ENCODE peak calls at places on chromosomes 6 and 20, in seven cellular contexts. Q is CD4-positive, CD25-positive, alpha-beta regulatory T cell; Y is astrocyte; B is left ventricle myocardium inferior; J is IMR-90; P is transverse colon; E is PC-3. W is an unnamed sample. For H3K9me3, the result is how much of the 10 kb centered on the place peaks cover.

GRCh38 chr6:52022675-52023074 is 64.7 kb downstream of the PKHD1 start:
- DNase-seq in Q (no peak), Y (no peak), B (no peak), J (no peak), P (no peak), E (no peak), W (no peak)

GRCh38 chr6:3471711-3472110 is 14.9 kb upstream of the SLC22A23 start:
- DNase-seq in Q (no peak), Y (peak), B (no peak), J (peak), P (no peak), E (no peak), W (no peak)

GRCh38 chr6:83252717-83253116 is 59.6 kb downstream of the RWDD2A start:
- DNase-seq in Q (no peak), Y (peak), B (no peak), J (peak), P (no peak), E (peak), W (no peak)

GRCh38 chr6:17101422-17102257 is at the start of gene STMND1:
- DNase-seq in Q (no peak), Y (peak), B (peak), J (peak), P (peak), E (peak), W (no peak)

GRCh38 chr20:20217626-20218025 is 150.3 kb upstream of the INSM1 start:
- DNase-seq in Q (no peak), Y (no peak), B (no peak), J (no peak), P (no peak), E (no peak), W (no peak)

GRCh38 chr20:38221041-38221589 is 39.4 kb downstream of the KIAA1755 start:
- DNase-seq in Q (peak), Y (peak), B (peak), J (peak), P (peak), E (peak), W (peak)

GRCh38 chr20:46894579-46894958 is at the start of gene EYA2:
- DNase-seq in Q (no peak), Y (no peak), B (peak), J (peak), P (peak), E (no peak), W (no peak)

GRCh38 chr6:7050911-7051779 is 56.6 kb upstream of the RREB1 start:
- DNase-seq in Q (peak), Y (peak), B (peak), J (peak), P (peak), E (peak), W (no peak)

GRCh38 chr20:24699321-24700165 is 230.1 kb downstream of the SYNDIG1 start:
- DNase-seq in Q (no peak), Y (no peak), B (no peak), J (no peak), P (no peak), E (no peak), W (no peak)

GRCh38 chr6:14166821-14167220 is 49.2 kb downstream of the CD83 start:
- DNase-seq in Q (no peak), Y (no peak), B (no peak), J (no peak), P (no peak), E (no peak), W (no peak)

GRCh38 chr6:140627002-140627401 is 1252.6 kb upstream of the CITED2 start:
- DNase-seq in Q (no peak), Y (no peak), B (no peak), J (no peak), P (no peak), E (no peak), W (no peak)

GRCh38 chr6:155254139-155254538 is 9.7 kb upstream of the CLDN20 start:
- DNase-seq in Q (no peak), Y (no peak), B (no peak), J (no peak), P (no peak), E (no peak), W (no peak)

GRCh38 chr6:158760618-158761250 is 58.4 kb downstream of the EZR start:
- DNase-seq in Q (no peak), Y (no peak), B (no peak), J (no peak), P (no peak), E (no peak), W (no peak)

GRCh38 chr20:7497985-7498384 is 442.3 kb downstream of the HAO1 start:
- DNase-seq in Q (no peak), Y (peak), B (no peak), J (no peak), P (no peak), E (peak), W (no peak)

GRCh38 chr6:82076855-82077254 is 170.7 kb downstream of the IBTK start:
- DNase-seq in Q (no peak), Y (no peak), B (no peak), J (no peak), P (no peak), E (peak), W (no peak)

GRCh38 chr6:4280721-4281120 is 145.3 kb upstream of the ECI2 start:
- DNase-seq in Q (no peak), Y (peak), B (no peak), J (peak), P (no peak), E (peak), W (no peak)

GRCh38 chr6:139632798-139633197 is 258.4 kb upstream of the CITED2 start:
- DNase-seq in Q (no peak), Y (no peak), B (no peak), J (no peak), P (no peak), E (no peak), W (no peak)

GRCh38 chr6:100267002-100267401 is 197.7 kb downstream of the SIM1 start:
- DNase-seq in Q (no peak), Y (peak), B (no peak), J (no peak), P (no peak), E (no peak), W (no peak)

GRCh38 chr6:1949533-1949932 is 295.9 kb downstream of the GMDS start:
- DNase-seq in Q (no peak), Y (peak), B (no peak), J (peak), P (no peak), E (peak), W (no peak)

GRCh38 chr6:19465760-19466159 is 371.4 kb upstream of the ID4 start:
- DNase-seq in Q (no peak), Y (peak), B (no peak), J (peak), P (no peak), E (peak), W (no peak)

GRCh38 chr6:84411060-84411629 is 183.7 kb upstream of the CEP162 start:
- DNase-seq in Q (no peak), Y (peak), B (no peak), J (peak), P (no peak), E (peak), W (no peak)

GRCh38 chr6:109303647-109304283 is 78.5 kb downstream of the CD164 start:
- DNase-seq in Q (no peak), Y (no peak), B (no peak), J (no peak), P (no peak), E (no peak), W (no peak)

GRCh38 chr6:99780556-99780885 is 173.9 kb downstream of the PRDM13 start:
- DNase-seq in Q (no peak), Y (no peak), B (no peak), J (no peak), P (no peak), E (no peak), W (no peak)

GRCh38 chr6:142945071-142945445 is at the start of gene HIVEP2:
- DNase-seq in Q (peak), Y (peak), B (peak), J (peak), P (peak), E (peak), W (no peak)

GRCh38 chr6:150857062-150857905 is 8.2 kb upstream of the MTHFD1L start:
- DNase-seq in Q (no peak), Y (peak), B (no peak), J (peak), P (no peak), E (peak), W (no peak)

GRCh38 chr20:53337419-53338101 is 256.1 kb downstream of the ZNF217 start:
- DNase-seq in Q (no peak), Y (no peak), B (no peak), J (no peak), P (no peak), E (no peak), W (no peak)

GRCh38 chr6:126682440-126682839 is 342.5 kb downstream of the CENPW start:
- DNase-seq in Q (no peak), Y (no peak), B (no peak), J (no peak), P (no peak), E (no peak), W (no peak)

GRCh38 chr20:33490023-33490933 is at the start of gene CBFA2T2:
- DNase-seq in Q (no peak), Y (peak), B (peak), J (peak), P (peak), E (peak), W (no peak)

GRCh38 chr6:156438519-156438918 is 338.7 kb upstream of the ARID1B start:
- DNase-seq in Q (no peak), Y (peak), B (no peak), J (no peak), P (no peak), E (no peak), W (no peak)

GRCh38 chr20:9467995-9468394 is 46.4 kb upstream of the LAMP5 start:
- DNase-seq in Q (no peak), Y (no peak), B (no peak), J (no peak), P (no peak), E (peak), W (peak)

GRCh38 chr6:113774122-113774835 is 82.9 kb upstream of the MARCKS start:
- DNase-seq in Q (no peak), Y (peak), B (no peak), J (peak), P (no peak), E (no peak), W (no peak)

GRCh38 chr6:110395221-110395620 is 20.2 kb downstream of the DDO start:
- DNase-seq in Q (no peak), Y (no peak), B (no peak), J (no peak), P (no peak), E (no peak), W (no peak)

GRCh38 chr20:14093652-14094051 is 98.3 kb downstream of the MACROD2 start:
- DNase-seq in Q (no peak), Y (no peak), B (no peak), J (no peak), P (no peak), E (peak), W (no peak)

GRCh38 chr6:116451916-116452315 is 9.3 kb upstream of the CALHM6 start:
- DNase-seq in Q (no peak), Y (no peak), B (no peak), J (no peak), P (no peak), E (no peak), W (no peak)

GRCh38 chr6:81697564-81697963 is 54.9 kb downstream of the TENT5A start:
- DNase-seq in Q (no peak), Y (peak), B (no peak), J (peak), P (no peak), E (peak), W (no peak)

GRCh38 chr20:59805786-59806577 is 127.5 kb downstream of the SYCP2 start:
- DNase-seq in Q (no peak), Y (no peak), B (no peak), J (no peak), P (no peak), E (no peak), W (no peak)

GRCh38 chr6:133512410-133513016 is 271.4 kb downstream of the EYA4 start:
- DNase-seq in Q (no peak), Y (peak), B (no peak), J (peak), P (peak), E (peak), W (peak)

GRCh38 chr6:125773387-125774341 is 17.1 kb upstream of the NCOA7 start:
- DNase-seq in Q (no peak), Y (no peak), B (no peak), J (no peak), P (no peak), E (no peak), W (no peak)

GRCh38 chr6:127207591-127208120 is 59.0 kb upstream of the RNF146 start:
- DNase-seq in Q (no peak), Y (peak), B (no peak), J (peak), P (no peak), E (peak), W (no peak)

GRCh38 chr6:152136449-152136825 is 329.0 kb downstream of the ESR1 start:
- DNase-seq in Q (no peak), Y (peak), B (no peak), J (no peak), P (no peak), E (peak), W (no peak)

GRCh38 chr6:105993769-105994521 is 92.2 kb upstream of the PRDM1 start:
- DNase-seq in Q (peak), Y (no peak), B (peak), J (peak), P (peak), E (no peak), W (no peak)
- H3K27ac ChIP-seq in Q (peak), Y (peak), B (peak), J (peak), P (peak), E (no peak), W (no peak)

GRCh38 chr20:15674253-15675145 is 898.7 kb downstream of the KIF16B start:
- DNase-seq in Q (no peak), Y (no peak), B (no peak), J (no peak), P (no peak), E (no peak), W (no peak)
- H3K9me3 ChIP-seq in Q (under half), Y (under half), B (under half), J (under half), P (under half), E (under half), W (under half)

GRCh38 chr6:89073014-89073620 is 7.4 kb upstream of the PNRC1 start:
- DNase-seq in Q (no peak), Y (no peak), B (no peak), J (no peak), P (no peak), E (no peak), W (no peak)
- H3K4me3 ChIP-seq in Q (no peak), Y (no peak), B (no peak), J (no peak), P (no peak), E (no peak), W (no peak)

DNA sequence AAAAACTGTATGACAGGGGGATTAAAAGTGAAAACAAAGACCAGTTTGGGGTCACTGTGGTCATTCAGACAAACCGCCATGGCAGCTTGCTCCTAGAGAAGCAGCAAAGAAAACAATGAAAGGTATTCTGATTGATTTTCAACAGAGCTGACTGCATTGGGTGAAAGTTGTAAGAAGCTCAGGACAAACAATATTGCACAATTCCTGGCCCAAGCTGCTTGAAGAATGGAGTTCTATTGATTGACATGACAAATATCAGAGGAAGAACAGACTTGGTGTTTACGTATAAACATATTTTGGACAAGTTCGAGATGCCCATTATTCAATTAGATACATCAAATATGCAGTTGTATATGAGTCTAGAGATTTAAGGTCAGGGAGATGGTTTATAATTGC is 62.0 kb downstream of the TRIM38 start:
- DNase-seq in Q (no peak), Y (no peak), B (no peak), J (no peak), P (no peak), E (no peak), W (no peak)
- H3K27ac ChIP-seq in Q (no peak), Y (no peak), B (peak), J (no peak), P (peak), E (peak), W (no peak)

GRCh38 chr6:170135461-170135820 is 155.4 kb downstream of the DLL1 start:
- DNase-seq in Q (no peak), Y (no peak), B (no peak), J (no peak), P (no peak), E (no peak), W (no peak)

GRCh38 chr6:170135821-170136471 is 154.9 kb downstream of the DLL1 start:
- DNase-seq in Q (no peak), Y (no peak), B (no peak), J (no peak), P (no peak), E (no peak), W (no peak)

GRCh38 chr6:170136541-170137175 is 154.2 kb downstream of the DLL1 start:
- DNase-seq in Q (no peak), Y (no peak), B (no peak), J (no peak), P (no peak), E (no peak), W (no peak)

GRCh38 chr6:170137911-170138910 is 152.7 kb downstream of the DLL1 start:
- DNase-seq in Q (no peak), Y (no peak), B (no peak), J (no peak), P (no peak), E (no peak), W (no peak)

DNA sequence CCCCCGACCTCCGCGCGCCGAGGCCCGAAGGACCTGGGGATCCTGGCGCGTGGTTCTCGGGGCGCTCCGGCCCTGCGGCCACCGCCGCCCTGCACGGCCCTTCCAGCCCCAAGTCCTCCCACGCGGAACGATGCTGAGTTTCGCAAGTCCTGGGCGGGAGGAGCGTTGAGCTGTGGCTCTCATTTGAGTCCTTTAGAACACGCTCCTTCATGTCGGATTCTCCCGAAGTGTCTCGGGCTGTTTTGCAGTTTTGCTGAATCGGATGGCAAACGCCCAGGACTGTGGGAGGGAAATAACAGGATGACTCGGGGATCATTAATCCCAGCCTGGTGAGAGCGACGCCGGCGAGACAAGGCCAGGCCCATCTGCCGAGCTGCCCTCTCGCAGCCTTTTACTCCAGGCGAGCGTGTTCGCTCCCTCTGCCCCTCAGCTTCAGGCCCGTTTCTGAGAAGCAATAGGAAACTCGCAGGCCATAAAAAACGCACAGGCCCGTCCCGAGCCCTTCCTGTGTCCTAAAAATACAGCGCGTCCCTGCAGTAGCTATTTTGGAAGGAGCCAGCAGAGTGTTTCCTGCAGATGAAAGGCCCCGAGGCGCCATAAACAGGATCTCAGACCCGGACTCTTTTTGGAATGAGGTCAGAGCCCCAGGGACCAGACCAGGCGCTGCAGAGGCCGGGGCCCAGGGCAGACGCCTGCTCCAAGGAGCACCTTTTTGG is 153.5 kb downstream of the DLL1 start:
- DNase-seq in Q (no peak), Y (no peak), B (peak), J (no peak), P (peak), E (no peak), W (no peak)
- H3K9me3 ChIP-seq in Q (under half), Y (under half), B (under half), J (under half), P (under half), E (under half), W (under half)

GRCh38 chr20:51159303-51159702 is 136.4 kb upstream of the KCNG1 start:
- DNase-seq in Q (no peak), Y (no peak), B (no peak), J (no peak), P (no peak), E (no peak), W (no peak)

GRCh38 chr20:51160821-51161220 is 137.9 kb upstream of the KCNG1 start:
- DNase-seq in Q (no peak), Y (no peak), B (no peak), J (no peak), P (no peak), E (no peak), W (no peak)

GRCh38 chr20:51160011-51160410 is 137.1 kb upstream of the KCNG1 start:
- DNase-seq in Q (no peak), Y (no peak), B (no peak), J (no peak), P (no peak), E (no peak), W (no peak)

GRCh38 chr20:51163996-51164600 is 141.2 kb upstream of the KCNG1 start:
- DNase-seq in Q (no peak), Y (no peak), B (no peak), J (no peak), P (no peak), E (no peak), W (no peak)

GRCh38 chr20:51162015-51162414 is 139.1 kb upstream of the KCNG1 start:
- DNase-seq in Q (no peak), Y (no peak), B (no peak), J (no peak), P (no peak), E (no peak), W (no peak)
- H3K4me3 ChIP-seq in Q (no peak), Y (no peak), B (no peak), J (no peak), P (no peak), E (no peak), W (no peak)

GRCh38 chr20:44572551-44573500 is 9.6 kb upstream of the PKIG start:
- DNase-seq in Q (no peak), Y (peak), B (peak), J (peak), P (peak), E (peak), W (no peak)

GRCh38 chr20:44576297-44576696 is 6.1 kb upstream of the PKIG start:
- DNase-seq in Q (no peak), Y (no peak), B (no peak), J (peak), P (no peak), E (peak), W (no peak)

GRCh38 chr20:44571367-44571766 is 11.0 kb upstream of the PKIG start:
- DNase-seq in Q (no peak), Y (peak), B (no peak), J (no peak), P (no peak), E (no peak), W (no peak)

GRCh38 chr20:44574372-44574771 is 8.0 kb upstream of the PKIG start:
- DNase-seq in Q (no peak), Y (no peak), B (no peak), J (no peak), P (no peak), E (no peak), W (no peak)

GRCh38 chr20:44573501-44573869 is 8.9 kb upstream of the PKIG start:
- DNase-seq in Q (no peak), Y (no peak), B (no peak), J (no peak), P (no peak), E (no peak), W (no peak)
- H3K27ac ChIP-seq in Q (no peak), Y (peak), B (peak), J (peak), P (peak), E (peak), W (no peak)

GRCh38 chr20:23061262-23061661 is 11.8 kb upstream of the THBD start:
- DNase-seq in Q (no peak), Y (no peak), B (no peak), J (no peak), P (no peak), E (no peak), W (no peak)

GRCh38 chr20:23065438-23066201 is 16.1 kb upstream of the THBD start:
- DNase-seq in Q (no peak), Y (no peak), B (no peak), J (no peak), P (no peak), E (no peak), W (no peak)

GRCh38 chr20:23061713-23062561 is 12.5 kb upstream of the THBD start:
- DNase-seq in Q (no peak), Y (peak), B (peak), J (peak), P (peak), E (peak), W (no peak)

GRCh38 chr20:23062632-23063031 is 13.2 kb upstream of the THBD start:
- DNase-seq in Q (no peak), Y (no peak), B (no peak), J (no peak), P (no peak), E (no peak), W (no peak)

GRCh38 chr20:23063573-23063972 is 14.1 kb upstream of the THBD start:
- DNase-seq in Q (no peak), Y (no peak), B (no peak), J (no peak), P (no peak), E (no peak), W (no peak)
- H3K9me3 ChIP-seq in Q (under half), Y (under half), B (under half), J (under half), P (under half), E (under half), W (under half)